ENCODE peak calls at places on chromosomes 5 and 9, in ten cellular contexts. J, I, M, G, L, R, T, Z, E and V are unnamed samples.
A peak's percentile ranks its signal among the peaks of the same experiment; 100 is the strongest.

GRCh38 chr9:93597871-93598646 is 21.7 kb downstream of the PHF2 start:
- DNase-seq in J (no peak), G (no peak), R (no peak), Z (no peak), L (no peak), I (no peak), E (no peak), M (no peak), T (no peak), V (no peak)

GRCh38 chr5:28473531-28474107 is 1435.2 kb upstream of the CDH9 start:
- DNase-seq in L (no peak), T (no peak), G (no peak), R (no peak), M (no peak), I (no peak), E (no peak), J (no peak), Z (no peak), V (no peak)

GRCh38 chr5:123182072-123182471 is 93.0 kb downstream of the PRDM6 start:
- DNase-seq in G (no peak), I (no peak), R (no peak), T (no peak), L (no peak), J (no peak), Z (no peak), E (no peak), M (no peak), V (no peak)

GRCh38 chr9:134630393-134630790 is 11.2 kb upstream of the COL5A1 start:
- DNase-seq in J (no peak), M (no peak), T (no peak), Z (no peak), R (no peak), L (no peak), I (no peak), E (no peak), G (no peak), V (no peak)

GRCh38 chr5:99032234-99033013 is 103.6 kb upstream of the CHD1 start:
- DNase-seq in Z (peak; percentile 60), R (peak; percentile 81), G (peak; percentile 7), T (peak; percentile 29), M (peak; percentile 27), L (peak; percentile 42), J (no peak), I (peak; percentile 80), E (no peak), V (no peak)

GRCh38 chr5:164375051-164375450 is 869.6 kb downstream of the MAT2B start:
- DNase-seq in L (no peak), T (no peak), E (no peak), M (no peak), R (no peak), I (no peak), Z (no peak), J (no peak), G (no peak), V (no peak)

GRCh38 chr5:52776116-52776515 is 11.6 kb upstream of the ITGA1 start:
- DNase-seq in M (no peak), L (no peak), I (no peak), G (no peak), R (no peak), Z (no peak), T (peak; percentile 40), E (no peak), J (no peak), V (no peak)

GRCh38 chr5:103444333-103445038 is 118.1 kb downstream of the NUDT12 start:
- DNase-seq in J (no peak), M (no peak), Z (peak; percentile 34), G (no peak), E (no peak), I (no peak), T (no peak), L (no peak), R (peak; percentile 65), V (no peak)

GRCh38 chr9:115691686-115692085 is 461.9 kb upstream of the PAPPA start:
- DNase-seq in J (no peak), E (no peak), I (peak; percentile 26), Z (no peak), G (no peak), M (no peak), R (peak; percentile 84), T (no peak), L (no peak), V (no peak)

GRCh38 chr9:4298255-4299005 is 1.4 kb downstream of the GLIS3 start:
- DNase-seq in L (no peak), I (peak; percentile 34), G (peak; percentile 14), E (peak; percentile 66), R (no peak), J (no peak), Z (peak; percentile 43), T (no peak), M (peak; percentile 29), V (no peak)

GRCh38 chr5:132243366-132243977 is 14.0 kb upstream of the PDLIM4 start:
- DNase-seq in G (no peak), I (no peak), M (no peak), T (no peak), R (no peak), J (no peak), Z (no peak), E (no peak), L (no peak), V (no peak)

GRCh38 chr9:114005371-114006154 is 72.5 kb downstream of the AMBP start:
- DNase-seq in T (no peak), I (no peak), E (peak; percentile 26), G (no peak), R (no peak), L (no peak), J (no peak), Z (peak; percentile 15), M (no peak), V (no peak)

GRCh38 chr9:136858844-136859757 is 7.0 kb downstream of the MAMDC4 start:
- DNase-seq in E (no peak), G (no peak), L (no peak), M (no peak), Z (peak; percentile 95), R (peak; percentile 54), J (no peak), I (peak; percentile 49), T (no peak), V (peak; percentile 52)

GRCh38 chr5:160699301-160699700 is 152.7 kb downstream of the ATP10B start:
- DNase-seq in T (no peak), M (no peak), G (no peak), E (no peak), Z (no peak), I (no peak), J (no peak), L (no peak), R (no peak), V (no peak)

GRCh38 chr5:36398137-36398536 is 96.4 kb upstream of the RANBP3L start:
- DNase-seq in L (peak; percentile 41), J (no peak), M (no peak), Z (no peak), T (no peak), I (peak; percentile 49), E (no peak), R (peak; percentile 48), G (no peak), V (no peak)

GRCh38 chr9:92298036-92298435 is 4.5 kb upstream of the IARS1 start:
- DNase-seq in R (no peak), L (no peak), J (no peak), T (no peak), E (no peak), G (no peak), Z (no peak), M (no peak), I (no peak), V (no peak)

GRCh38 chr5:150473673-150474358 is 24.3 kb upstream of the RPS14 start:
- DNase-seq in E (no peak), G (no peak), L (no peak), Z (no peak), T (no peak), R (peak; percentile 86), I (peak; percentile 63), M (no peak), J (no peak), V (no peak)